ENCODE peak calls at places on chromosome 20, in eight cellular contexts. Y is MM.1S, C is SK-N-SH, N is GM23338, T is OCI-LY7, G is PC-3, J is Karpas-422, V is HCT116. M is an unnamed sample.

GRCh38 chr20:52071136-52071535 is 120.4 kb downstream of the ZFP64 start:
- DNase-seq in Y (no peak), C (no peak), N (no peak), T (no peak), G (no peak), J (no peak), V (no peak), M (no peak)

GRCh38 chr20:51525241-51526104 is 17.0 kb downstream of the NFATC2 start:
- DNase-seq in Y (no peak), C (no peak), N (no peak), T (peak; percentile 43), G (no peak), J (no peak), V (no peak), M (no peak)

GRCh38 chr20:54049156-54049555 is 21.2 kb downstream of the BCAS1 start:
- DNase-seq in Y (no peak), C (no peak), N (no peak), T (no peak), G (no peak), J (no peak), V (no peak), M (peak; percentile 63)

GRCh38 chr20:52172392-52173047 is 19.1 kb downstream of the ZFP64 start:
- DNase-seq in Y (peak; percentile 86), C (no peak), N (no peak), T (no peak), G (no peak), J (no peak), V (no peak), M (no peak)

GRCh38 chr20:19742974-19743649 is 14.9 kb upstream of the RIN2 start:
- DNase-seq in Y (no peak), C (no peak), N (no peak), T (no peak), G (no peak), J (no peak), V (no peak), M (no peak)

GRCh38 chr20:43461894-43462293 is 4.2 kb downstream of the SRSF6 start:
- DNase-seq in Y (no peak), C (no peak), N (no peak), T (no peak), G (no peak), J (no peak), V (no peak), M (no peak)

GRCh38 chr20:6044102-6044501 is 9.8 kb downstream of the LRRN4 start:
- DNase-seq in Y (no peak), C (no peak), N (peak; percentile 45), T (no peak), G (no peak), J (peak; percentile 71), V (no peak), M (no peak)

GRCh38 chr20:60008130-60008808 is 50.0 kb downstream of the CDH26 start:
- DNase-seq in Y (no peak), C (no peak), N (no peak), T (no peak), G (no peak), J (no peak), V (no peak), M (no peak)

GRCh38 chr20:64106981-64107735 is at the start of gene NPBWR2:
- DNase-seq in Y (no peak), C (no peak), N (peak; percentile 11), T (peak; percentile 44), G (no peak), J (peak; percentile 87), V (no peak), M (no peak)

GRCh38 chr20:3854462-3854870 is 7.8 kb downstream of the MAVS start:
- DNase-seq in Y (no peak), C (no peak), N (peak; percentile 52), T (no peak), G (peak; percentile 33), J (no peak), V (no peak), M (no peak)

DNA sequence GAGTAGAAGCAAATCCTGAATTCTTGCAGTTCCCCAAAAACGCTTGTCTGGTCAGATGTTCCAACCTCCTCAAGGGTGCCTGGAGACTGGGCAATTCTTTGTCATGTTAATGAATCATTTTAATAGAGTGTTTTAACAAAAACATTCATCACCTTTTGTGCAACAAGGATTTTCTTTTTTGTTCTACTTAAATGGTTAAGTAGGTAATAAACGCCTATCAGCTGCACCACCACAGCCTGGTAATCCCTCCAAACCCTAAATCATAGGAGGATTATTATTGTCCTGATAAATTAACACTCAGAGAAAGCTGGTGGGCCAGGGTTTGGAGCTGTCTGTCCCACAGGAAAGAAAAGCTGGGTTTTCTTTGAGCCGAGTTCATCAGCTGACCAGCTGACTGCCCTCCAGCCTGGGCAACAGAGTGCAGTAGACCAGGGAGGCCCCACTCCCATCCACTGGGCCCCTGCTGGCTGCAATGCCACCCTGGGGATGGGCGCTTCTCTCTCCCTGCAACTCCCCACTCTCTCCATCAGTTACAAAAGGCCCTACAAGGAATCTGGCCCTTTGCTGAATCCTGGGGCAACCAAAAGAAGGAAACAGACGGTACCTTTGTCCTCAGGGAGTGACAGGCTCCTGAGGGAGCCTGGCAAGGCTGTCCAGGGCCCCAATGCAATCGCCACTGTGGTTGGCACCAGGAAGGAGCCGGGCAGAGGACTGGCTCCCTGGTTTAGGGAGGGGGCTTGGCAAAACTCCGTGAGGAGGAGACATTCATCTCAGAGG is 23.1 kb upstream of the BMP7 start:
- DNase-seq in Y (no peak), C (no peak), N (no peak), T (no peak), G (no peak), J (no peak), V (no peak), M (no peak)
- H3K4me3 ChIP-seq in Y (no peak overlapping the region), C (no peak overlapping the region), N (no peak overlapping the region), T (no peak overlapping the region), G (no peak overlapping the region), J (no peak overlapping the region), V (no peak overlapping the region), M (no peak overlapping the region)

GRCh38 chr20:48295966-48296421 is 510.7 kb upstream of the SULF2 start:
- DNase-seq in Y (no peak), C (no peak), N (peak; percentile 41), T (no peak), G (no peak), J (no peak), V (no peak), M (peak; percentile 82)
- H3K4me1 ChIP-seq in Y (no peaks in the 10 kb centered on the region), C (peaks cover 29% of the 10 kb centered on the region), N (peaks cover 42% of the 10 kb centered on the region), T (no peaks in the 10 kb centered on the region), G (peaks cover 50% of the 10 kb centered on the region), J (no peaks in the 10 kb centered on the region), V (peaks cover 20% of the 10 kb centered on the region), M (peaks cover 35% of the 10 kb centered on the region)

DNA sequence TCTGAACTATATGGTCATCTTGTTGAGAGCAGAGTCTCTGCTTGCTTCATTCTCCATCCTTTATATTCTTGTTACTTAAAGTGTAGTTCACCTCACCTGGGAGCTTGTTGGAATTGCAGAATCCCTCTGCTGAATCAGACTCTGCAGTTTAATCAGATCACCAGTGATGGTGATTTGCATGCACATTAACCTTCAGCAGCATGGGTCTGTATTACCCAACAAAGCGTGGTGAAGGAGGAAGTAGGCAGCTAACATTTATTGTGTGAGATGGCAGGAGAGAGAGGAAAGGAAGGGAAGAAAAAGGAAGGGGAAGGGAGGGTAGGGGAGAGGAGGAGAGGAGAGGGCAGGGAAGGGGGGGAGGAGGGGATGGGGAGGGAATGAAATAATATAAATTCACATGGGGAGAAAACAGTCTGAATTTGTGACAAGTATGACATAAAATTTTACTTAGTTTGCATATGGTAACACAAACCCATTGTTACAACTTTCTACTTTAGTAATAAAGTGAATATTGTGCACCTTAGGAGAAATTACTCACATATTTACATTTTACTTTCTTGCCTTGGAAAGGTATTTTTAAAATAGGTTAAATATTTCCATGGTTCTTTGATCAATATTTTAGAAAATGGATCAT is 740.7 kb downstream of the DHX35 start:
- DNase-seq in Y (no peak), C (no peak), N (no peak), T (no peak), G (no peak), J (peak; percentile 77), V (no peak), M (no peak)
- H3K9me2 ChIP-seq in Y (no peaks in the 10 kb centered on the region), C (no peaks in the 10 kb centered on the region), N (peaks cover 26% of the 10 kb centered on the region), T (no peaks in the 10 kb centered on the region), G (no peaks in the 10 kb centered on the region), J (no peaks in the 10 kb centered on the region), V (no peaks in the 10 kb centered on the region), M (no peaks in the 10 kb centered on the region)

GRCh38 chr20:44728835-44729342 is 13.7 kb downstream of the CCN5 start:
- DNase-seq in Y (no peak), C (peak; percentile 88), N (peak; percentile 70), T (no peak), G (peak; percentile 99), J (no peak), V (peak; percentile 87), M (peak; percentile 93)
- H3K4me3 ChIP-seq in Y (no peak overlapping the region), C (peak overlapping the region; percentile 0), N (no peak overlapping the region), T (no peak overlapping the region), G (peak overlapping the region; percentile 36), J (no peak overlapping the region), V (peak overlapping the region; percentile 31), M (peak overlapping the region; percentile 19)

M was measured in GM23248.